ENCODE peak calls at places on chromosomes 6 and 20, in seven cellular contexts. One of them, this sample, is unnamed.

GRCh38 chr6:91317247-91317646 is 730.4 kb upstream of the MAP3K7 start:
- DNase-seq in posterior vena cava: no peak
- DNase-seq in skeletal muscle cell: no peak
- DNase-seq in stimulated activated naive CD8-positive, alpha-beta T cell treated with anti-CD3 and anti-CD28 coated beads, Interleukin-15, Interleukin-2, amounts not matched to agents 100 U/mL and 50 U/mL, for 24 hours: no peak
- DNase-seq in NCI-H2029 treated with DMSO at 0.1 percent for 48 hours: no peak
- DNase-seq in CD4-positive, alpha-beta memory T cell: no peak
- DNase-seq in T-helper 2 cell: no peak
- DNase-seq in this sample: no peak

GRCh38 chr6:161273752-161274487 is at the start of gene AGPAT4:
- DNase-seq in posterior vena cava: no peak
- DNase-seq in skeletal muscle cell: peak; percentile 95
- DNase-seq in stimulated activated naive CD8-positive, alpha-beta T cell treated with anti-CD3 and anti-CD28 coated beads, Interleukin-15, Interleukin-2, amounts not matched to agents 100 U/mL and 50 U/mL, for 24 hours: peak; percentile 51
- DNase-seq in NCI-H2029 treated with DMSO at 0.1 percent for 48 hours: peak; percentile 61
- DNase-seq in CD4-positive, alpha-beta memory T cell: peak; percentile 88
- DNase-seq in T-helper 2 cell: peak; percentile 22
- DNase-seq in this sample: peak; percentile 86

GRCh38 chr20:25659999-25660398 is 36.2 kb upstream of the NANP start:
- DNase-seq in posterior vena cava: no peak
- DNase-seq in skeletal muscle cell: no peak
- DNase-seq in stimulated activated naive CD8-positive, alpha-beta T cell treated with anti-CD3 and anti-CD28 coated beads, Interleukin-15, Interleukin-2, amounts not matched to agents 100 U/mL and 50 U/mL, for 24 hours: no peak
- DNase-seq in NCI-H2029 treated with DMSO at 0.1 percent for 48 hours: no peak
- DNase-seq in CD4-positive, alpha-beta memory T cell: no peak
- DNase-seq in T-helper 2 cell: no peak
- DNase-seq in this sample: no peak

GRCh38 chr6:21949211-21949801 is 347.5 kb downstream of the PRL start:
- DNase-seq in posterior vena cava: no peak
- DNase-seq in skeletal muscle cell: no peak
- DNase-seq in stimulated activated naive CD8-positive, alpha-beta T cell treated with anti-CD3 and anti-CD28 coated beads, Interleukin-15, Interleukin-2, amounts not matched to agents 100 U/mL and 50 U/mL, for 24 hours: no peak
- DNase-seq in NCI-H2029 treated with DMSO at 0.1 percent for 48 hours: peak; percentile 90
- DNase-seq in CD4-positive, alpha-beta memory T cell: no peak
- DNase-seq in T-helper 2 cell: no peak
- DNase-seq in this sample: no peak

GRCh38 chr6:1864496-1864895 is 254.8 kb downstream of the FOXC1 start:
- DNase-seq in posterior vena cava: no peak
- DNase-seq in skeletal muscle cell: no peak
- DNase-seq in stimulated activated naive CD8-positive, alpha-beta T cell treated with anti-CD3 and anti-CD28 coated beads, Interleukin-15, Interleukin-2, amounts not matched to agents 100 U/mL and 50 U/mL, for 24 hours: no peak
- DNase-seq in NCI-H2029 treated with DMSO at 0.1 percent for 48 hours: no peak
- DNase-seq in CD4-positive, alpha-beta memory T cell: no peak
- DNase-seq in T-helper 2 cell: no peak
- DNase-seq in this sample: no peak

GRCh38 chr6:144219056-144219685 is 66.0 kb upstream of the UTRN start:
- DNase-seq in posterior vena cava: no peak
- DNase-seq in skeletal muscle cell: peak; percentile 23
- DNase-seq in stimulated activated naive CD8-positive, alpha-beta T cell treated with anti-CD3 and anti-CD28 coated beads, Interleukin-15, Interleukin-2, amounts not matched to agents 100 U/mL and 50 U/mL, for 24 hours: no peak
- DNase-seq in NCI-H2029 treated with DMSO at 0.1 percent for 48 hours: no peak
- DNase-seq in CD4-positive, alpha-beta memory T cell: peak; percentile 50
- DNase-seq in T-helper 2 cell: no peak
- DNase-seq in this sample: peak; percentile 67

GRCh38 chr20:46552460-46553420 is 2.3 kb upstream of the OCSTAMP start:
- DNase-seq in posterior vena cava: no peak
- DNase-seq in skeletal muscle cell: no peak
- DNase-seq in stimulated activated naive CD8-positive, alpha-beta T cell treated with anti-CD3 and anti-CD28 coated beads, Interleukin-15, Interleukin-2, amounts not matched to agents 100 U/mL and 50 U/mL, for 24 hours: peak; percentile 57
- DNase-seq in NCI-H2029 treated with DMSO at 0.1 percent for 48 hours: no peak
- DNase-seq in CD4-positive, alpha-beta memory T cell: no peak
- DNase-seq in T-helper 2 cell: no peak
- DNase-seq in this sample: no peak

GRCh38 chr6:52049252-52050050 is 38.0 kb downstream of the PKHD1 start:
- DNase-seq in posterior vena cava: no peak
- DNase-seq in skeletal muscle cell: no peak
- DNase-seq in stimulated activated naive CD8-positive, alpha-beta T cell treated with anti-CD3 and anti-CD28 coated beads, Interleukin-15, Interleukin-2, amounts not matched to agents 100 U/mL and 50 U/mL, for 24 hours: no peak
- DNase-seq in NCI-H2029 treated with DMSO at 0.1 percent for 48 hours: peak; percentile 3
- DNase-seq in CD4-positive, alpha-beta memory T cell: peak; percentile 11
- DNase-seq in T-helper 2 cell: no peak
- DNase-seq in this sample: peak; percentile 9

GRCh38 chr6:137823826-137824501 is 43.1 kb upstream of the TNFAIP3 start:
- DNase-seq in posterior vena cava: no peak
- DNase-seq in skeletal muscle cell: peak; percentile 74
- DNase-seq in stimulated activated naive CD8-positive, alpha-beta T cell treated with anti-CD3 and anti-CD28 coated beads, Interleukin-15, Interleukin-2, amounts not matched to agents 100 U/mL and 50 U/mL, for 24 hours: peak; percentile 78
- DNase-seq in NCI-H2029 treated with DMSO at 0.1 percent for 48 hours: no peak
- DNase-seq in CD4-positive, alpha-beta memory T cell: peak; percentile 97
- DNase-seq in T-helper 2 cell: peak; percentile 60
- DNase-seq in this sample: no peak

GRCh38 chr6:23663652-23664051 is 462.4 kb upstream of the NRSN1 start:
- DNase-seq in posterior vena cava: no peak
- DNase-seq in skeletal muscle cell: no peak
- DNase-seq in stimulated activated naive CD8-positive, alpha-beta T cell treated with anti-CD3 and anti-CD28 coated beads, Interleukin-15, Interleukin-2, amounts not matched to agents 100 U/mL and 50 U/mL, for 24 hours: no peak
- DNase-seq in NCI-H2029 treated with DMSO at 0.1 percent for 48 hours: no peak
- DNase-seq in CD4-positive, alpha-beta memory T cell: no peak
- DNase-seq in T-helper 2 cell: no peak
- DNase-seq in this sample: no peak

GRCh38 chr6:86423571-86423970 is 513.8 kb upstream of the HTR1E start:
- DNase-seq in posterior vena cava: no peak
- DNase-seq in skeletal muscle cell: no peak
- DNase-seq in stimulated activated naive CD8-positive, alpha-beta T cell treated with anti-CD3 and anti-CD28 coated beads, Interleukin-15, Interleukin-2, amounts not matched to agents 100 U/mL and 50 U/mL, for 24 hours: no peak
- DNase-seq in NCI-H2029 treated with DMSO at 0.1 percent for 48 hours: no peak
- DNase-seq in CD4-positive, alpha-beta memory T cell: no peak
- DNase-seq in T-helper 2 cell: no peak
- DNase-seq in this sample: no peak

GRCh38 chr6:24145690-24146131 is 19.7 kb downstream of the NRSN1 start:
- DNase-seq in posterior vena cava: no peak
- DNase-seq in skeletal muscle cell: no peak
- DNase-seq in stimulated activated naive CD8-positive, alpha-beta T cell treated with anti-CD3 and anti-CD28 coated beads, Interleukin-15, Interleukin-2, amounts not matched to agents 100 U/mL and 50 U/mL, for 24 hours: no peak
- DNase-seq in NCI-H2029 treated with DMSO at 0.1 percent for 48 hours: no peak
- DNase-seq in CD4-positive, alpha-beta memory T cell: no peak
- DNase-seq in T-helper 2 cell: no peak
- DNase-seq in this sample: no peak

GRCh38 chr6:95802978-95803377 is 212.8 kb upstream of the FUT9 start:
- DNase-seq in posterior vena cava: no peak
- DNase-seq in skeletal muscle cell: no peak
- DNase-seq in stimulated activated naive CD8-positive, alpha-beta T cell treated with anti-CD3 and anti-CD28 coated beads, Interleukin-15, Interleukin-2, amounts not matched to agents 100 U/mL and 50 U/mL, for 24 hours: no peak
- DNase-seq in NCI-H2029 treated with DMSO at 0.1 percent for 48 hours: no peak
- DNase-seq in CD4-positive, alpha-beta memory T cell: no peak
- DNase-seq in T-helper 2 cell: no peak
- DNase-seq in this sample: no peak

GRCh38 chr6:11761744-11762620 is 16.6 kb downstream of the ADTRP start:
- DNase-seq in posterior vena cava: no peak
- DNase-seq in skeletal muscle cell: no peak
- DNase-seq in stimulated activated naive CD8-positive, alpha-beta T cell treated with anti-CD3 and anti-CD28 coated beads, Interleukin-15, Interleukin-2, amounts not matched to agents 100 U/mL and 50 U/mL, for 24 hours: no peak
- DNase-seq in NCI-H2029 treated with DMSO at 0.1 percent for 48 hours: no peak
- DNase-seq in CD4-positive, alpha-beta memory T cell: no peak
- DNase-seq in T-helper 2 cell: no peak
- DNase-seq in this sample: no peak

GRCh38 chr6:2127484-2127911 is 117.9 kb downstream of the GMDS start:
- DNase-seq in posterior vena cava: peak; percentile 91
- DNase-seq in skeletal muscle cell: no peak
- DNase-seq in stimulated activated naive CD8-positive, alpha-beta T cell treated with anti-CD3 and anti-CD28 coated beads, Interleukin-15, Interleukin-2, amounts not matched to agents 100 U/mL and 50 U/mL, for 24 hours: peak; percentile 76
- DNase-seq in NCI-H2029 treated with DMSO at 0.1 percent for 48 hours: no peak
- DNase-seq in CD4-positive, alpha-beta memory T cell: peak; percentile 12
- DNase-seq in T-helper 2 cell: no peak
- DNase-seq in this sample: no peak